ENCODE peak calls at places on chromosomes 12 and 14, in ten cellular contexts. Z is right lobe of liver, M is Peyer's patch, R is transverse colon, K is heart left ventricle, Y is GM12878, G is K562, V is suprapubic skin, L is esophagus squamous epithelium, E is H1. J is an unnamed sample.

GRCh38 chr14:90409209-90409730 is 12.4 kb downstream of the CALM1 start:
- DNase-seq in Z (no peak), M (no peak), R (peak; percentile 39), K (peak; percentile 80), Y (no peak), G (no peak), V (peak; percentile 52), L (no peak), E (no peak), J (peak; percentile 92)

GRCh38 chr12:28294300-28294699 is 104.0 kb downstream of the CCDC91 start:
- DNase-seq in Z (no peak), M (no peak), R (no peak), K (no peak), Y (peak; percentile 8), G (no peak), V (no peak), L (no peak), E (no peak), J (no peak)

GRCh38 chr14:78029471-78030372 is 140.5 kb upstream of the NRXN3 start:
- DNase-seq in Z (no peak), M (no peak), R (no peak), K (no peak), Y (no peak), G (peak; percentile 23), V (no peak), L (no peak), E (peak; percentile 31), J (no peak)

GRCh38 chr14:51093371-51094281 is 1.3 kb downstream of the TRIM9 start:
- DNase-seq in Z (no peak), M (no peak), R (peak; percentile 54), K (no peak), Y (no peak), G (no peak), V (peak; percentile 67), L (no peak), E (no peak), J (peak; percentile 44)

GRCh38 chr14:98382662-98383061 is 889.3 kb downstream of the BCL11B start:
- DNase-seq in Z (no peak), M (no peak), R (no peak), K (no peak), Y (no peak), G (no peak), V (no peak), L (no peak), E (no peak), J (no peak)

GRCh38 chr14:80958258-80958657 is 2.8 kb downstream of the TSHR start:
- DNase-seq in Z (no peak), M (no peak), R (no peak), K (no peak), Y (no peak), G (no peak), V (no peak), L (no peak), E (no peak), J (no peak)

GRCh38 chr14:92531151-92531873 is 17.7 kb downstream of the RIN3 start:
- DNase-seq in Z (no peak), M (peak; percentile 55), R (no peak), K (no peak), Y (no peak), G (no peak), V (no peak), L (no peak), E (no peak), J (no peak)

GRCh38 chr12:22238211-22238610 is 96.3 kb downstream of the ST8SIA1 start:
- DNase-seq in Z (no peak), M (no peak), R (no peak), K (no peak), Y (no peak), G (no peak), V (no peak), L (no peak), E (no peak), J (no peak)

GRCh38 chr12:13079440-13079906 is 24.0 kb downstream of the GSG1 start:
- DNase-seq in Z (no peak), M (no peak), R (no peak), K (no peak), Y (no peak), G (no peak), V (no peak), L (no peak), E (peak; percentile 19), J (no peak)

GRCh38 chr12:85794551-85794950 is 41.7 kb downstream of the RASSF9 start:
- DNase-seq in Z (no peak), M (no peak), R (no peak), K (no peak), Y (no peak), G (no peak), V (no peak), L (no peak), E (no peak), J (no peak)

GRCh38 chr14:105065280-105066228 is at the start of gene GPR132:
- DNase-seq in Z (peak; percentile 63), M (peak; percentile 94), R (peak; percentile 76), K (no peak), Y (peak; percentile 93), G (peak; percentile 24), V (peak; percentile 77), L (peak; percentile 48), E (no peak), J (no peak)

GRCh38 chr14:65282909-65283253 is 129.6 kb upstream of the FUT8 start:
- DNase-seq in Z (no peak), M (no peak), R (no peak), K (no peak), Y (no peak), G (no peak), V (no peak), L (no peak), E (no peak), J (no peak)

GRCh38 chr14:65290830-65291229 is 121.7 kb upstream of the FUT8 start:
- DNase-seq in Z (no peak), M (no peak), R (no peak), K (no peak), Y (no peak), G (no peak), V (no peak), L (no peak), E (no peak), J (no peak)

GRCh38 chr14:65286443-65286842 is 126.1 kb upstream of the FUT8 start:
- DNase-seq in Z (no peak), M (peak; percentile 59), R (no peak), K (no peak), Y (no peak), G (peak; percentile 33), V (no peak), L (no peak), E (no peak), J (no peak)

GRCh38 chr14:65291561-65291960 is 121.0 kb upstream of the FUT8 start:
- DNase-seq in Z (no peak), M (no peak), R (no peak), K (no peak), Y (no peak), G (no peak), V (no peak), L (no peak), E (no peak), J (no peak)

GRCh38 chr14:65287264-65288131 is 125.0 kb upstream of the FUT8 start:
- DNase-seq in Z (no peak), M (peak; percentile 73), R (peak; percentile 51), K (peak; percentile 19), Y (no peak), G (no peak), V (no peak), L (no peak), E (no peak), J (no peak)
- TF ChIP-seq POLR2A in Z (no peak), M (no peak), R (no peak), K (no peak), Y (peak; percentile 75), G (no peak), V (no peak), L (peak; percentile 7), E (no peak), J (no peak)

GRCh38 chr14:21539154-21539940 is 13.2 kb upstream of the SALL2 start:
- DNase-seq in Z (no peak), M (no peak), R (no peak), K (no peak), Y (no peak), G (peak; percentile 19), V (no peak), L (no peak), E (no peak), J (no peak)

GRCh38 chr14:21536395-21537087 is 10.4 kb upstream of the SALL2 start:
- DNase-seq in Z (no peak), M (no peak), R (no peak), K (no peak), Y (no peak), G (no peak), V (no peak), L (no peak), E (no peak), J (no peak)

GRCh38 chr14:21535545-21536394 is 9.6 kb upstream of the SALL2 start:
- DNase-seq in Z (no peak), M (no peak), R (no peak), K (no peak), Y (no peak), G (no peak), V (no peak), L (no peak), E (no peak), J (no peak)

GRCh38 chr14:21537088-21537424 is 10.9 kb upstream of the SALL2 start:
- DNase-seq in Z (no peak), M (no peak), R (no peak), K (no peak), Y (no peak), G (no peak), V (no peak), L (no peak), E (no peak), J (no peak)

DNA sequence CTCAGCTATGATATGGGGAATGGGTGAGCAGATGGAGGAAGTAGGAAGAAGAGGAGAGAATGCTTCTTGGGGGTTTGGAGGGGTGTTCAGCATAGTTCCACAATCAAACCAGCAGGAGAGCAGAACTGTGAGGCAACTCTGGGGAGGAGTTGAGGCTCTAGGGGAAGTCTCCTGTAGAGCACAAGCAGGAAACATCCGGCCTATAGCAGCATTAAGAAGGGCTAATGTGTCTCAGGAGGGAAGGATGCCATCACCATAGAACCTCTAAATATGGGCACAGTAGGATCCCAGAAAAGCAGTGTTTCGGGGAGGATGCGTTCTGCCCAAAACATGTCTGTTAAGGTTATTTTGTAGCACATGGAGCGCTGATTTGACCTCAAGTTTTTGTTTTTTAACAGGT is 8.4 kb upstream of the SALL2 start:
- DNase-seq in Z (no peak), M (no peak), R (no peak), K (no peak), Y (no peak), G (no peak), V (no peak), L (no peak), E (no peak), J (no peak)
- H3K27me3 ChIP-seq in Z (no peaks in the 10 kb centered on the region), M (no peaks in the 10 kb centered on the region), R (peaks cover 63% of the 10 kb centered on the region), K (peaks cover 13% of the 10 kb centered on the region), Y (peaks cover 5% of the 10 kb centered on the region), G (no peaks in the 10 kb centered on the region), V (peaks cover 37% of the 10 kb centered on the region), L (no peaks in the 10 kb centered on the region), E (no peaks in the 10 kb centered on the region), J (no peaks in the 10 kb centered on the region)

GRCh38 chr12:3043406-3043805 is 33.8 kb upstream of the TSPAN9 start:
- DNase-seq in Z (no peak), M (no peak), R (no peak), K (no peak), Y (no peak), G (no peak), V (peak; percentile 28), L (no peak), E (no peak), J (no peak)
- H3K27ac ChIP-seq in Z (no peak overlapping the region), M (no peak overlapping the region), R (no peak overlapping the region), K (no peak overlapping the region), Y (no peak overlapping the region), G (no peak overlapping the region), V (no peak overlapping the region), L (no peak overlapping the region), E (no peak overlapping the region), J (no peak overlapping the region)

GRCh38 chr14:20834899-20835298 is 32.3 kb upstream of the RNASE1 start:
- DNase-seq in Z (no peak), M (no peak), R (no peak), K (no peak), Y (no peak), G (no peak), V (no peak), L (no peak), E (no peak), J (no peak)
- TF ChIP-seq POLR2A in Z (no peak), M (no peak), R (no peak), K (no peak), Y (no peak), G (no peak), V (no peak), L (no peak), E (no peak), J (no peak)

J was measured in uterus.